ENCODE peak calls at places on chromosomes 13 and 19, in seven cellular contexts. M is upper lobe of left lung, Y is HCT116, V is vagina, I is body of pancreas, Q is esophagus muscularis mucosa, R is suprapubic skin. O is an unnamed sample.

GRCh38 chr13:48579167-48579918 is 46.5 kb upstream of the RCBTB2 start:
- DNase-seq in M (no peak), Y (no peak), V (no peak), I (peak; percentile 52), Q (peak; percentile 68), R (no peak), O (no peak)

GRCh38 chr19:57850553-57851017 is 926 bp downstream of the ZNF587 start:
- DNase-seq in M (no peak), Y (no peak), V (no peak), I (peak; percentile 25), Q (no peak), R (no peak), O (peak; percentile 30)

GRCh38 chr19:15195381-15195964 is 5.3 kb downstream of the NOTCH3 start:
- DNase-seq in M (peak; percentile 69), Y (no peak), V (no peak), I (peak; percentile 60), Q (no peak), R (peak; percentile 78), O (peak; percentile 72)

GRCh38 chr19:33301900-33302174 is 497 bp downstream of the CEBPA start:
- DNase-seq in M (no peak), Y (no peak), V (peak; percentile 40), I (no peak), Q (no peak), R (no peak), O (no peak)

GRCh38 chr19:44754743-44755066 is 6.2 kb downstream of the BCL3 start:
- DNase-seq in M (no peak), Y (no peak), V (no peak), I (no peak), Q (no peak), R (no peak), O (peak; percentile 37)

GRCh38 chr19:277581-278165 is 13.5 kb downstream of the PLPP2 start:
- DNase-seq in M (no peak), Y (no peak), V (no peak), I (no peak), Q (no peak), R (no peak), O (no peak)

GRCh38 chr19:28472843-28473242 is 740.1 kb downstream of the UQCRFS1 start:
- DNase-seq in M (peak; percentile 71), Y (no peak), V (no peak), I (peak; percentile 36), Q (no peak), R (no peak), O (no peak)

GRCh38 chr19:52527954-52528326 is 472 bp downstream of the ZNF808 start:
- DNase-seq in M (no peak), Y (no peak), V (no peak), I (no peak), Q (no peak), R (peak; percentile 60), O (peak; percentile 21)

GRCh38 chr13:111279253-111279652 is 41.2 kb upstream of the TEX29 start:
- DNase-seq in M (no peak), Y (no peak), V (no peak), I (no peak), Q (peak; percentile 64), R (no peak), O (no peak)

GRCh38 chr13:93289842-93290241 is 63.2 kb downstream of the GPC6 start:
- DNase-seq in M (no peak), Y (no peak), V (no peak), I (no peak), Q (no peak), R (no peak), O (no peak)

GRCh38 chr13:110617326-110618072 is 2.2 kb downstream of the NAXD start:
- DNase-seq in M (peak; percentile 54), Y (no peak), V (no peak), I (peak; percentile 88), Q (no peak), R (no peak), O (peak; percentile 63)

GRCh38 chr13:21354721-21355120 is 104.4 kb downstream of the ZDHHC20 start:
- DNase-seq in M (no peak), Y (no peak), V (no peak), I (no peak), Q (no peak), R (no peak), O (no peak)

GRCh38 chr19:4375620-4376228 is 24.6 kb downstream of the SH3GL1 start:
- DNase-seq in M (no peak), Y (no peak), V (no peak), I (peak; percentile 66), Q (no peak), R (peak; percentile 73), O (no peak)

GRCh38 chr13:45949161-45949560 is 97.6 kb upstream of the SIAH3 start:
- DNase-seq in M (no peak), Y (no peak), V (no peak), I (no peak), Q (no peak), R (no peak), O (no peak)

GRCh38 chr19:383922-384800 is 24.8 kb downstream of the C2CD4C start:
- DNase-seq in M (peak; percentile 21), Y (no peak), V (no peak), I (peak; percentile 31), Q (no peak), R (no peak), O (no peak)

GRCh38 chr13:100213576-100213975 is 124.7 kb downstream of the PCCA start:
- DNase-seq in M (no peak), Y (no peak), V (no peak), I (no peak), Q (no peak), R (no peak), O (no peak)

GRCh38 chr13:66138172-66138811 is 1091.8 kb downstream of the PCDH9 start:
- DNase-seq in M (no peak), Y (no peak), V (no peak), I (no peak), Q (no peak), R (no peak), O (no peak)

GRCh38 chr19:16661480-16662034 is 618 bp downstream of the TMEM38A start:
- DNase-seq in M (peak; percentile 27), Y (no peak), V (no peak), I (peak; percentile 16), Q (no peak), R (peak; percentile 71), O (peak; percentile 43)

GRCh38 chr19:5232798-5233505 is 107.7 kb downstream of the PTPRS start:
- DNase-seq in M (no peak), Y (no peak), V (no peak), I (no peak), Q (no peak), R (no peak), O (no peak)

GRCh38 chr19:45781282-45782161 is 768 bp downstream of the DMPK start:
- DNase-seq in M (peak; percentile 48), Y (no peak), V (no peak), I (peak; percentile 87), Q (no peak), R (no peak), O (peak; percentile 37)

GRCh38 chr13:37587236-37587635 is 11.3 kb downstream of the POSTN start:
- DNase-seq in M (no peak), Y (no peak), V (no peak), I (no peak), Q (no peak), R (no peak), O (no peak)

DNA sequence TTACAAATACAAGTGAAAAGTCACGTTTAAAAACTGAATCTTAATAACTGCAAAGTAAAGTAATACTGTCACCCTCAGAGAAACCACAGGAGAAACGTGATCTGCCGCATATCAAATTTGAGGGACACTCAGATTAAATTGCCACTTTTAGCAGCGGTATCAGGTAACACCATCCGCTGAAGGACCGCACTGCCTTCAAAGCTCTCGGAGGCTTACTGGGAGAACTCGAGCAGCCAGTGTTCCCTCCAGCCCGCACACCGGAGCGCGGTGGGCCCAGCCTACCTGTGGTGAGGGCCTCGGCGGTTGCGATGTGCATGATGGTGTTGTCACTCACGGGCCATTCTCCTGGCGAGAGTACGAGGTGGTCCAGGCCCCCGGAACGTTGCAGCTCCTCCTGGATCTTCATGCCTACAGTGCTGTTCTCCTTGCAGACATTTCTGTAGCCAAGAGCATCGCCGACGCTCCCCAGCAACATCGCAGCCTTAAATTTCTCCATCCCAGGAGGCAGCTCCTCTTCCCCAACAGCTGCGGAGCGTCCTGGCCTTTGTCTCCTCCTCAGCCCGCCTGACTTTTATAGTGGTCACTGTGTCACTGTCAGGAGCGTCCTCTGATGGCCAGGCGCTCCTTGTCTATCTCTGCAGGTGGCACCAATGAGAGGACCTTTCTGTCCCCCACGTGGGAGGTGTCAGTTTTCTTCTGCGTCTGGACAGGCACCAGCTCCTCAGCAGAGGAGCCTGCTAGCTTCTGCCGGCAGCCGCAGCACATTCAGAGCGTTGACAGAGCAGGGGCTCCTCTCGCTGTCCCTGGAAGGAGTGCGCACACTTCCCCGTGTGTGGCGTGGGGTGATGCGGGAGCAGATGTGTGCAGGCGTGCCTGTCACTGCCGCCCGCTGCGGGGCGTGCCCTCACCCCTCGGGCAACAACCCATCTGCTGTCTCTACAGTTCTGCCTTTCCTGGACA is at the start of gene ADPRHL1:
- DNase-seq in M (no peak), Y (no peak), V (no peak), I (no peak), Q (no peak), R (no peak), O (no peak)
- TF ChIP-seq POLR2A in M (no peak), Y (no peak), V (no peak), I (no peak), Q (peak; percentile 65), R (no peak), O (no peak)

GRCh38 chr19:46994141-46994686 is 25.4 kb upstream of the NPAS1 start:
- DNase-seq in M (no peak), Y (no peak), V (no peak), I (no peak), Q (no peak), R (no peak), O (no peak)
- H3K27ac ChIP-seq in M (no peak overlapping the region), Y (no peak overlapping the region), V (no peak overlapping the region), I (no peak overlapping the region), Q (no peak overlapping the region), R (no peak overlapping the region), O (no peak overlapping the region)

GRCh38 chr13:40632915-40633314 is 33.5 kb downstream of the FOXO1 start:
- DNase-seq in M (no peak), Y (no peak), V (no peak), I (no peak), Q (no peak), R (no peak), O (no peak)
- H3K4me1 ChIP-seq in M (peaks cover 14% of the 10 kb centered on the region), Y (no peaks in the 10 kb centered on the region), V (peaks cover 38% of the 10 kb centered on the region), I (peaks cover 38% of the 10 kb centered on the region), Q (peaks cover 42% of the 10 kb centered on the region), R (peaks cover 16% of the 10 kb centered on the region), O (peaks cover 45% of the 10 kb centered on the region)

GRCh38 chr19:50311723-50312635 is 17.2 kb downstream of the KCNC3 start:
- DNase-seq in M (no peak), Y (no peak), V (no peak), I (peak; percentile 20), Q (no peak), R (no peak), O (peak; percentile 86)
- TF ChIP-seq POLR2A in M (no peak), Y (peak; percentile 66), V (no peak), I (no peak), Q (no peak), R (no peak), O (no peak)

O was measured in thyroid gland.